ENCODE peak calls at places on chromosomes 1 and 21, in four cellular contexts. N, M, C and H are unnamed samples.

GRCh38 chr1:156204686-156205085 is 8.1 kb upstream of the PMF1 start:
- DNase-seq in N (no peak), C (no peak), M (no peak), H (no peak)

GRCh38 chr1:200365897-200366426 is 43.9 kb downstream of the ZNF281 start:
- DNase-seq in M (no peak), N (no peak), C (no peak), H (no peak)

GRCh38 chr1:186762653-186763052 is 66.1 kb upstream of the PLA2G4A start:
- DNase-seq in N (no peak), C (no peak), M (no peak), H (peak)

GRCh38 chr1:94999456-95000131 is 72.7 kb upstream of the CNN3 start:
- DNase-seq in N (no peak), M (no peak), C (no peak), H (no peak)

GRCh38 chr1:109283748-109284600 is 1.0 kb upstream of the PSRC1 start:
- DNase-seq in C (peak), N (no peak), M (no peak), H (no peak)

GRCh38 chr1:12622506-12622905 is 4.5 kb upstream of the DHRS3 start:
- DNase-seq in C (no peak), M (no peak), N (no peak), H (no peak)

GRCh38 chr1:65942476-65942875 is 149.8 kb downstream of the PDE4B start:
- DNase-seq in C (no peak), M (no peak), N (no peak), H (no peak)

GRCh38 chr1:23169727-23170335 is 1.2 kb upstream of the LUZP1 start:
- DNase-seq in C (peak), N (peak), M (peak), H (no peak)

GRCh38 chr21:33441489-33442477 is 38.0 kb downstream of the TMEM50B start:
- DNase-seq in N (peak), M (no peak), C (no peak), H (peak)

GRCh38 chr1:27003745-27004470 is 8.7 kb downstream of the TENT5B start:
- DNase-seq in C (no peak), N (no peak), M (peak), H (no peak)

GRCh38 chr1:103309761-103310160 is 201.4 kb upstream of the COL11A1 start:
- DNase-seq in N (no peak), M (no peak), C (no peak), H (no peak)

GRCh38 chr1:39720094-39720999 is 18.3 kb upstream of the PPIE start:
- DNase-seq in C (peak), N (peak), M (peak), H (no peak)

GRCh38 chr1:234727018-234727757 is 117.2 kb upstream of the IRF2BP2 start:
- DNase-seq in C (no peak), N (peak), M (no peak), H (no peak)

GRCh38 chr1:117312453-117313138 is 54.7 kb upstream of the MAN1A2 start:
- DNase-seq in M (peak), C (peak), N (peak), H (peak)

GRCh38 chr1:109620890-109621289 is 1.3 kb downstream of the AMPD2 start:
- DNase-seq in C (peak), M (peak), N (peak), H (peak)

GRCh38 chr21:45010860-45011259 is 63.5 kb upstream of the ADARB1 start:
- DNase-seq in C (no peak), N (no peak), M (no peak), H (no peak)

GRCh38 chr1:156704930-156705320 is 458 bp downstream of the CRABP2 start:
- DNase-seq in N (peak), C (no peak), M (no peak), H (peak)

GRCh38 chr1:234683127-234683855 is 73.3 kb upstream of the IRF2BP2 start:
- DNase-seq in C (no peak), N (no peak), M (no peak), H (no peak)

GRCh38 chr1:116521186-116521585 is 49.6 kb downstream of the CD58 start:
- DNase-seq in M (no peak), C (no peak), N (peak), H (no peak)

GRCh38 chr1:83849191-83850061 is 149.5 kb downstream of the TTLL7 start:
- DNase-seq in M (no peak), C (no peak), N (no peak), H (no peak)

GRCh38 chr21:29656504-29657227 is 283.1 kb downstream of the GRIK1 start:
- DNase-seq in N (peak), M (no peak), C (peak), H (peak)

GRCh38 chr21:32499249-32500055 is 85.9 kb downstream of the TCP10L start:
- DNase-seq in N (peak), C (no peak), M (no peak), H (no peak)

GRCh38 chr1:98662354-98662665 is 789 bp downstream of the SNX7 start:
- DNase-seq in M (no peak), N (peak), C (no peak), H (peak)

GRCh38 chr1:59026472-59026948 is 242.7 kb upstream of the JUN start:
- DNase-seq in M (no peak), N (peak), C (no peak), H (no peak)

GRCh38 chr21:35113064-35113463 is 64.0 kb upstream of the RUNX1 start:
- DNase-seq in C (no peak), M (no peak), N (peak), H (no peak)
- TF ChIP-seq MAZ in C (no peak), M (no peak), N (no peak), H (no peak)

GRCh38 chr1:162626733-162627132 is 5.5 kb upstream of the DDR2 start:
- DNase-seq in N (no peak), M (no peak), C (no peak), H (no peak)
- TF ChIP-seq MAZ in N (no peak), M (no peak), C (no peak), H (no peak)

GRCh38 chr1:169466259-169467230 is 19.2 kb downstream of the SLC19A2 start:
- DNase-seq in M (peak), N (peak), C (peak), H (peak)
- TF ChIP-seq MAZ in M (no peak), N (no peak), C (no peak), H (no peak)

DNA sequence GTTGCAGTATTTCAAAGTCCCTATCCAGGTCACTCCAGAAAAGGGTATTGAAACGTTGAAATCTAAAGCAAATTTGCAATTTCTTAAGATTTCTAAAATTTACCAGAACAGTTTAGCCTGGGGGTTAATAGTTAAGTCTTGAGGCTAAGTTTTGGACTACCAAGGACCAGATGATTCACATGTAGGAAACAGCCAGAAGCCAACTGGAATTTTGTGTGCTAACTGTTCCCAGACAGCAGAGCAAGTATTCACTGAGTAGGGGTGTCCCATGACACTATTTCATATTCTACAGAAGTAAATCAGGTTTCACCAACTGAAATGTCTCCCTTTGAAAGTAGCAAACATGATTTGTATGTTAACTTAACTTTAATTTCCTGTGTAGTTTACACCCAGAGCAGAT is 11.5 kb upstream of the C1orf105 start:
- DNase-seq in N (peak), C (no peak), M (no peak), H (no peak)
- TF ChIP-seq MAZ in N (no peak), C (no peak), M (no peak), H (no peak)

GRCh38 chr1:218411101-218411500 is 66.0 kb downstream of the TGFB2 start:
- DNase-seq in N (no peak), C (no peak), M (no peak), H (no peak)
- TF ChIP-seq MAZ in N (no peak), C (no peak), M (no peak), H (no peak)

GRCh38 chr1:38141483-38141882 is 94.9 kb upstream of the POU3F1 start:
- DNase-seq in N (no peak), M (no peak), C (no peak), H (no peak)
- TF ChIP-seq MAZ in N (no peak), M (no peak), C (no peak), H (no peak)

GRCh38 chr1:228004887-228005462 is 1.8 kb upstream of the WNT3A start:
- DNase-seq in M (no peak), N (no peak), C (peak), H (no peak)
- TF ChIP-seq MAZ in M (no peak), N (no peak), C (no peak), H (no peak)